ENCODE peak calls at places on chromosomes 2 and 18, in nine cellular contexts. T, U, V, W, Y, O, L, C and E are unnamed samples.

GRCh38 chr2:119136093-119136492 is 22.5 kb downstream of the C1QL2 start:
- DNase-seq in T (no peak), U (no peak), V (no peak), W (no peak), Y (no peak), O (no peak), L (no peak), C (no peak), E (no peak)

GRCh38 chr18:51196116-51196810 is 1.2 kb downstream of the MEX3C start:
- DNase-seq in T (peak; percentile 25), U (peak; percentile 44), V (peak; percentile 61), W (peak; percentile 36), Y (peak; percentile 10), O (no peak), L (no peak), C (peak; percentile 73), E (peak; percentile 34)

GRCh38 chr2:237390235-237390634 is 23.7 kb downstream of the COL6A3 start:
- DNase-seq in T (no peak), U (no peak), V (no peak), W (no peak), Y (no peak), O (no peak), L (no peak), C (no peak), E (no peak)

GRCh38 chr2:221500501-221501209 is 71.4 kb downstream of the EPHA4 start:
- DNase-seq in T (no peak), U (no peak), V (no peak), W (no peak), Y (no peak), O (no peak), L (no peak), C (no peak), E (no peak)

GRCh38 chr2:98924910-98925309 is 11.1 kb downstream of the CRACDL start:
- DNase-seq in T (no peak), U (no peak), V (no peak), W (no peak), Y (no peak), O (no peak), L (no peak), C (no peak), E (no peak)

GRCh38 chr2:239169311-239170048 is 231.3 kb downstream of the HDAC4 start:
- DNase-seq in T (no peak), U (no peak), V (peak; percentile 6), W (no peak), Y (no peak), O (no peak), L (no peak), C (peak; percentile 62), E (no peak)

GRCh38 chr2:144523606-144524131 is 3.8 kb upstream of the ZEB2 start:
- DNase-seq in T (no peak), U (no peak), V (no peak), W (no peak), Y (no peak), O (no peak), L (no peak), C (no peak), E (no peak)

GRCh38 chr18:50268022-50268747 is 1.9 kb upstream of the CFAP53 start:
- DNase-seq in T (peak; percentile 63), U (peak; percentile 75), V (peak; percentile 81), W (peak; percentile 78), Y (peak; percentile 47), O (peak; percentile 71), L (peak; percentile 62), C (peak; percentile 85), E (peak; percentile 70)

GRCh38 chr2:173048901-173049661 is 26.6 kb upstream of the MAP3K20 start:
- DNase-seq in T (no peak), U (no peak), V (no peak), W (peak; percentile 26), Y (no peak), O (no peak), L (no peak), C (peak; percentile 94), E (no peak)

GRCh38 chr2:177296047-177296446 is 31.5 kb upstream of the NFE2L2 start:
- DNase-seq in T (no peak), U (no peak), V (no peak), W (no peak), Y (no peak), O (no peak), L (no peak), C (no peak), E (no peak)

GRCh38 chr18:58535340-58536186 is 93.3 kb downstream of the ALPK2 start:
- DNase-seq in T (no peak), U (no peak), V (no peak), W (no peak), Y (no peak), O (no peak), L (peak; percentile 99), C (no peak), E (no peak)

GRCh38 chr2:181407171-181407570 is 50.0 kb upstream of the ITGA4 start:
- DNase-seq in T (no peak), U (no peak), V (no peak), W (no peak), Y (no peak), O (no peak), L (no peak), C (no peak), E (no peak)

GRCh38 chr2:47336259-47337238 is 66.4 kb upstream of the MSH2 start:
- DNase-seq in T (no peak), U (no peak), V (no peak), W (no peak), Y (no peak), O (no peak), L (peak; percentile 55), C (no peak), E (no peak)

GRCh38 chr2:162293122-162293781 is 25.2 kb downstream of the IFIH1 start:
- DNase-seq in T (no peak), U (no peak), V (no peak), W (no peak), Y (no peak), O (no peak), L (no peak), C (no peak), E (no peak)

GRCh38 chr2:39266139-39266805 is 22.5 kb upstream of the CDKL4 start:
- DNase-seq in T (no peak), U (no peak), V (no peak), W (no peak), Y (no peak), O (no peak), L (peak; percentile 53), C (no peak), E (no peak)

GRCh38 chr2:85741811-85742507 is 11.8 kb upstream of the ATOH8 start:
- DNase-seq in T (no peak), U (no peak), V (no peak), W (no peak), Y (peak; percentile 55), O (no peak), L (no peak), C (peak; percentile 90), E (no peak)

GRCh38 chr2:158966321-158966720 is 2.1 kb upstream of the TANC1 start:
- DNase-seq in T (no peak), U (no peak), V (no peak), W (no peak), Y (no peak), O (no peak), L (no peak), C (no peak), E (no peak)

GRCh38 chr2:48114256-48114655 is 208.0 kb upstream of the FBXO11 start:
- DNase-seq in T (no peak), U (peak; percentile 50), V (peak; percentile 40), W (no peak), Y (no peak), O (no peak), L (no peak), C (no peak), E (no peak)

GRCh38 chr2:7674606-7675005 is 757.4 kb downstream of the RNF144A start:
- DNase-seq in T (no peak), U (no peak), V (no peak), W (no peak), Y (no peak), O (no peak), L (no peak), C (no peak), E (no peak)

GRCh38 chr2:72893594-72894319 is 6.5 kb downstream of the SPR start:
- DNase-seq in T (no peak), U (peak; percentile 59), V (peak; percentile 38), W (no peak), Y (peak; percentile 66), O (peak; percentile 58), L (peak; percentile 55), C (no peak), E (peak; percentile 64)

GRCh38 chr2:74089816-74090745 is 57.6 kb downstream of the BOLA3 start:
- DNase-seq in T (no peak), U (no peak), V (no peak), W (no peak), Y (no peak), O (no peak), L (no peak), C (no peak), E (no peak)

GRCh38 chr18:7626922-7627440 is 59.9 kb downstream of the PTPRM start:
- DNase-seq in T (no peak), U (no peak), V (no peak), W (no peak), Y (no peak), O (no peak), L (no peak), C (no peak), E (no peak)

GRCh38 chr18:49851624-49852023 is 38.3 kb upstream of the ACAA2 start:
- DNase-seq in T (no peak), U (no peak), V (no peak), W (no peak), Y (no peak), O (no peak), L (no peak), C (no peak), E (no peak)

GRCh38 chr18:70464343-70465114 is 175.7 kb downstream of the SOCS6 start:
- DNase-seq in T (no peak), U (peak; percentile 14), V (peak; percentile 24), W (peak; percentile 23), Y (peak; percentile 60), O (peak; percentile 37), L (no peak), C (peak; percentile 84), E (peak; percentile 86)

GRCh38 chr2:1864981-1865421 is 120.7 kb upstream of the PXDN start:
- DNase-seq in T (no peak), U (no peak), V (no peak), W (no peak), Y (no peak), O (no peak), L (no peak), C (no peak), E (no peak)

GRCh38 chr2:178195390-178196166 is 1.3 kb downstream of the OSBPL6 start:
- DNase-seq in T (no peak), U (peak; percentile 7), V (no peak), W (no peak), Y (no peak), O (no peak), L (no peak), C (no peak), E (no peak)

GRCh38 chr2:240686460-240686859 is 3.8 kb upstream of the AQP12B start:
- DNase-seq in T (no peak), U (no peak), V (no peak), W (no peak), Y (no peak), O (no peak), L (no peak), C (no peak), E (no peak)